ENCODE peak calls at places on chromosome 21, in five cellular contexts. One of them, this sample, is unnamed. For H3K4me1, the result is how much of the 10 kb centered on the place peaks cover.

GRCh38 chr21:41258617-41259016 is 58.0 kb upstream of the FAM3B start:
- DNase-seq in A549: no peak
- DNase-seq in GM12878: no peak
- DNase-seq in K562: no peak
- DNase-seq in HepG2: no peak
- DNase-seq in this sample: no peak

GRCh38 chr21:40120944-40121575 is 253.8 kb downstream of the PCP4 start:
- DNase-seq in A549: peak
- DNase-seq in GM12878: no peak
- DNase-seq in K562: peak
- DNase-seq in HepG2: peak
- DNase-seq in this sample: peak

GRCh38 chr21:27954806-27955205 is 987.9 kb upstream of the ADAMTS5 start:
- DNase-seq in A549: no peak
- DNase-seq in GM12878: no peak
- DNase-seq in K562: no peak
- DNase-seq in HepG2: no peak
- DNase-seq in this sample: peak

GRCh38 chr21:44071359-44072104 is 35.7 kb upstream of the PWP2 start:
- DNase-seq in A549: no peak
- DNase-seq in GM12878: no peak
- DNase-seq in K562: no peak
- DNase-seq in HepG2: no peak
- DNase-seq in this sample: peak

GRCh38 chr21:15063081-15063820 is 1.5 kb downstream of the NRIP1 start:
- DNase-seq in A549: no peak
- DNase-seq in GM12878: no peak
- DNase-seq in K562: no peak
- DNase-seq in HepG2: peak
- DNase-seq in this sample: no peak

GRCh38 chr21:15003463-15004135 is 61.2 kb downstream of the NRIP1 start:
- DNase-seq in A549: no peak
- DNase-seq in GM12878: no peak
- DNase-seq in K562: no peak
- DNase-seq in HepG2: no peak
- DNase-seq in this sample: peak

GRCh38 chr21:28256420-28256831 is 736.3 kb downstream of the LTN1 start:
- DNase-seq in A549: no peak
- DNase-seq in GM12878: no peak
- DNase-seq in K562: no peak
- DNase-seq in HepG2: peak
- DNase-seq in this sample: no peak

GRCh38 chr21:40433575-40433974 is 413.4 kb downstream of the DSCAM start:
- DNase-seq in A549: no peak
- DNase-seq in GM12878: no peak
- DNase-seq in K562: no peak
- DNase-seq in HepG2: no peak
- DNase-seq in this sample: no peak

GRCh38 chr21:41367598-41368360 is 6.0 kb downstream of the MX2 start:
- DNase-seq in A549: no peak
- DNase-seq in GM12878: peak
- DNase-seq in K562: no peak
- DNase-seq in HepG2: no peak
- DNase-seq in this sample: no peak

GRCh38 chr21:43864313-43864805 is 664 bp upstream of the AGPAT3 start:
- DNase-seq in A549: peak
- DNase-seq in GM12878: no peak
- DNase-seq in K562: peak
- DNase-seq in HepG2: no peak
- DNase-seq in this sample: peak

GRCh38 chr21:34221331-34222030 is 142.3 kb upstream of the KCNE2 start:
- DNase-seq in A549: no peak
- DNase-seq in GM12878: no peak
- DNase-seq in K562: no peak
- DNase-seq in HepG2: peak
- DNase-seq in this sample: no peak

GRCh38 chr21:45873866-45874265 is 107.7 kb upstream of the COL6A1 start:
- DNase-seq in A549: no peak
- DNase-seq in GM12878: no peak
- DNase-seq in K562: no peak
- DNase-seq in HepG2: no peak
- DNase-seq in this sample: no peak
- TF ChIP-seq JUNB in A549: no peak
- TF ChIP-seq JUNB in GM12878: no peak
- TF ChIP-seq JUNB in K562: no peak
- TF ChIP-seq JUNB in HepG2: no peak
- TF ChIP-seq JUNB in this sample: no peak

DNA sequence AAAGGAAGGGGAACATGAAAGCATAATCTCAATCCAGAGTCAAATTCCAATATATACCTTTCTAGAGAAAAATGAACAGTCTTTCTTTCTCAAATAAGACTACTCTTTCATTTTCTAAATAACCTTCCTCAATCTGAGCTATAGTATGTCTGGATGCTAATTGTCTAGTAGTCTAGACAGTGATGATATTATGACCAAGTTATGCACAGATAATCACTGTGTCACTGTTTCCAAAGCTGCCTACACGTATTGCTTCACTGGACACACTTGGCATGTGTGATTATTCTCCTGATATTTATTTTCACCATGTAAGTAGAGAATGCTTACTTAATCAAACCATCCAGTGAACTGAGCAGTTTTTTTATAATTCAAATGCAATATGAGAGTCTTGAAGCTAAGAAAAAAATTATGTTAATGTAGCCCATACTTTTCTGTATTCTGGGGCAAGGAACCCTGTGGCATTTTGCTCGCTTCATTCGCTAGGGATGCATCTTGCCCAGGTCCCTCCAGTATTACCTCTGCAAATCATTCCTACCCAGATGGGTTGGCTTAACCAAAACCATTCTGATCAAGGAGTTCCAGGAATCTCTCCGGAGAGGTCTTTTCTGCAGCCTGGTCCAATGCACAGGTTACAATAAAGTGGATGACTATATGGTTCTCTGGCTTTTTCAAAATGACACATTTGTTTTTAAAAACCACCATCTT is 303.1 kb upstream of the RUNX1 start:
- DNase-seq in A549: no peak
- DNase-seq in GM12878: no peak
- DNase-seq in K562: no peak
- DNase-seq in HepG2: no peak
- DNase-seq in this sample: no peak
- H3K4me1 ChIP-seq in A549: under half
- H3K4me1 ChIP-seq in GM12878: under half
- H3K4me1 ChIP-seq in K562: under half
- H3K4me1 ChIP-seq in HepG2: under half
- H3K4me1 ChIP-seq in this sample: under half

GRCh38 chr21:16476056-16476850 is 746.5 kb downstream of the USP25 start:
- DNase-seq in A549: peak
- DNase-seq in GM12878: no peak
- DNase-seq in K562: no peak
- DNase-seq in HepG2: no peak
- DNase-seq in this sample: no peak
- TF ChIP-seq JUNB in A549: no peak
- TF ChIP-seq JUNB in GM12878: no peak
- TF ChIP-seq JUNB in K562: no peak
- TF ChIP-seq JUNB in HepG2: no peak
- TF ChIP-seq JUNB in this sample: no peak

GRCh38 chr21:42385619-42386018 is 10.2 kb downstream of the TMPRSS3 start:
- DNase-seq in A549: no peak
- DNase-seq in GM12878: no peak
- DNase-seq in K562: no peak
- DNase-seq in HepG2: peak
- DNase-seq in this sample: no peak

GRCh38 chr21:42387843-42388242 is 8.0 kb downstream of the TMPRSS3 start:
- DNase-seq in A549: no peak
- DNase-seq in GM12878: no peak
- DNase-seq in K562: no peak
- DNase-seq in HepG2: no peak
- DNase-seq in this sample: no peak

GRCh38 chr21:42384999-42385398 is 10.9 kb downstream of the TMPRSS3 start:
- DNase-seq in A549: no peak
- DNase-seq in GM12878: no peak
- DNase-seq in K562: no peak
- DNase-seq in HepG2: no peak
- DNase-seq in this sample: no peak

GRCh38 chr21:42384184-42384583 is 11.7 kb downstream of the TMPRSS3 start:
- DNase-seq in A549: no peak
- DNase-seq in GM12878: no peak
- DNase-seq in K562: no peak
- DNase-seq in HepG2: no peak
- DNase-seq in this sample: no peak

DNA sequence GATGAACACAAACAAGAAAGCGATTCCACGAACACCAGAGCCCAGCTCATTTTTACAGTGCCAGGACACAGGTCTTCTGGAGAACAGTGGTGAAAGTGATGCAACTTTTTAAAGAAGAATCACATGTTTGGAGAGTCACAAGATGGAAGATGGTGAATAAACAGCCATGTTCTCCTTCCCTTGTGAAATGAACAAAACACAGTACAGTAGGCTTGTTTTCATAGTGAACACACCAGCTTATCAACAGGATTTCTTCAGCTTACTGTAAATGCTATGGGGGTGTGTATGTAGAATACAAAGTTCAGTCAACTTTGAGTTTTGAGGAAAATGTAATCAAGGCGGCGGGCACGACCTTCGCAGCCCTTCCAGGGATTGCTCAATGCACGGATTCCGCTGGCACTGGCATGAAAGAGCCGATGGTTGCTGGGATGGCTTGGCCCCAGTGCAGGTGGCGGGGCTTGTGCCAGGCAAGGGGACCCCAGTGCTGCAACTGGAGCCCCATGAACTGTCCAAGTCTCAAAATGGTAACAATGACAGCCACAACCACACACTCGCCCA is 9.7 kb downstream of the TMPRSS3 start:
- DNase-seq in A549: no peak
- DNase-seq in GM12878: no peak
- DNase-seq in K562: no peak
- DNase-seq in HepG2: peak
- DNase-seq in this sample: no peak
- H3K4me1 ChIP-seq in A549: under half
- H3K4me1 ChIP-seq in GM12878: under half
- H3K4me1 ChIP-seq in K562: under half
- H3K4me1 ChIP-seq in HepG2: half or more
- H3K4me1 ChIP-seq in this sample: under half

GRCh38 chr21:32624726-32625125 is 12.5 kb upstream of the CFAP298 start:
- DNase-seq in A549: no peak
- DNase-seq in GM12878: no peak
- DNase-seq in K562: no peak
- DNase-seq in HepG2: no peak
- DNase-seq in this sample: no peak

GRCh38 chr21:32626633-32627196 is 14.5 kb upstream of the CFAP298 start:
- DNase-seq in A549: no peak
- DNase-seq in GM12878: no peak
- DNase-seq in K562: no peak
- DNase-seq in HepG2: no peak
- DNase-seq in this sample: no peak
- TF ChIP-seq JUNB in A549: no peak
- TF ChIP-seq JUNB in GM12878: no peak
- TF ChIP-seq JUNB in K562: no peak
- TF ChIP-seq JUNB in HepG2: no peak
- TF ChIP-seq JUNB in this sample: no peak

DNA sequence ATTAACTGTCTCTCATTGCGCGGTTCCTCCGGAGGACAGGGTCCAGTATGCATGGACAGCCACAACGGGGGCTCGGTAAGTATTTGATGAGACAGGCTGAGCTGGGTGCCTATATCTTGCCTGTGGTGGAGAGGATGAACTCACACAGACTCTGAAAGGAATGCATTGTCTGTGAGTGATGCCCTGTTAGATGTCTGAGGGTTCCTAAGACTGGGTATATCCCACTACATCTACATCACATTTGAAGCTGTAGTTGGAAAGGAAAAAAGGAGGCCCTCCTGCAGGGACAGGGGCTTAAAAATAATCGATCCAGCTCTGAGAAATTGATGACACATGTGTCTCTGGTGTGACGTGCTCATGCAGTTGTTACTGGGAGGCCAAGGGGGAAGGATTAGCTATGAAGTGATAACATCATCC is 1.9 kb downstream of the ADARB1 start:
- DNase-seq in A549: no peak
- DNase-seq in GM12878: no peak
- DNase-seq in K562: no peak
- DNase-seq in HepG2: peak
- DNase-seq in this sample: no peak
- H3K4me1 ChIP-seq in A549: under half
- H3K4me1 ChIP-seq in GM12878: under half
- H3K4me1 ChIP-seq in K562: under half
- H3K4me1 ChIP-seq in HepG2: under half
- H3K4me1 ChIP-seq in this sample: under half

DNA sequence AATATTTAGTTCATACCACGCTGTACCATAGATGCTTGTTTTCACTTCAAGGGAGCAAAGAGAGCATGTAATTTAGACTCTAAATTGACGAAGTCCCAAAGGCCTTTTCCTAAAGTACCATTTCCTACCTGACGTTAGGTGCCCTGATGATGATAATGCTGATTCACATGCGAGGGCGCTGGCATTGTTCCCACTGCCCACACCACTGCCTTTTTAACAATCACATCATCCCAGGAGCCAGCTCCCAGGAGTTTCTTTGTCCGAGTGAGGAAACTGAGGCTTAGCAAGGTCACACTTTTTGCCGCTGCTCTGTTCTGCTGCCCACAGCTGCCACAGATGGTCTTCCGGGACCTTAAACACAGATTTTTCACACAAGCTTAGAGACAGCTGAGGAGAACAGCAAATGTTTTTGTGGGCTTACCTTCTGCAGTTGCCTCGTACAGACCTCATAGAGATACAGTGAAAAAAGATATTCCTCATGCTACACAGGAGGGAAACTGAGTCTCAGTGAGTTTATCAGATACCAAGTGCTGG is 69.4 kb downstream of the EVA1C start:
- DNase-seq in A549: no peak
- DNase-seq in GM12878: no peak
- DNase-seq in K562: peak
- DNase-seq in HepG2: no peak
- DNase-seq in this sample: no peak
- TF ChIP-seq JUNB in A549: no peak
- TF ChIP-seq JUNB in GM12878: no peak
- TF ChIP-seq JUNB in K562: no peak
- TF ChIP-seq JUNB in HepG2: no peak
- TF ChIP-seq JUNB in this sample: no peak

This sample was measured in GM23338.